ENCODE peak calls at places on chromosomes 11 and 22, in six cellular contexts. One of them, this sample, is unnamed.

GRCh38 chr11:95549276-95549675 is 240.3 kb downstream of the FAM76B start:
- DNase-seq in H1: no peak
- DNase-seq in GM12891: no peak
- DNase-seq in HepG2: no peak
- DNase-seq in K562: no peak
- DNase-seq in GM12878: no peak
- DNase-seq in this sample: no peak

GRCh38 chr11:121452609-121453150 is at the start of gene SORL1-AS1:
- DNase-seq in H1: no peak
- DNase-seq in GM12891: no peak
- DNase-seq in HepG2: no peak
- DNase-seq in K562: no peak
- DNase-seq in GM12878: no peak
- DNase-seq in this sample: no peak

GRCh38 chr11:109120341-109120740 is 301.6 kb upstream of the C11orf87 start:
- DNase-seq in H1: no peak
- DNase-seq in GM12891: no peak
- DNase-seq in HepG2: no peak
- DNase-seq in K562: no peak
- DNase-seq in GM12878: no peak
- DNase-seq in this sample: no peak

GRCh38 chr22:36546932-36547331 is 18.0 kb upstream of the EIF3D start:
- DNase-seq in H1: no peak
- DNase-seq in GM12891: no peak
- DNase-seq in HepG2: peak; percentile 9
- DNase-seq in K562: no peak
- DNase-seq in GM12878: no peak
- DNase-seq in this sample: no peak

GRCh38 chr22:28247667-28248363 is 328.8 kb upstream of the PITPNB start:
- DNase-seq in H1: no peak
- DNase-seq in GM12891: no peak
- DNase-seq in HepG2: no peak
- DNase-seq in K562: peak; percentile 52
- DNase-seq in GM12878: no peak
- DNase-seq in this sample: no peak

GRCh38 chr22:49887074-49887471 is 31.2 kb downstream of the ALG12 start:
- DNase-seq in H1: no peak
- DNase-seq in GM12891: no peak
- DNase-seq in HepG2: no peak
- DNase-seq in K562: no peak
- DNase-seq in GM12878: no peak
- DNase-seq in this sample: no peak

GRCh38 chr11:117881217-117881616 is 4.8 kb upstream of the FXYD6 start:
- DNase-seq in H1: no peak
- DNase-seq in GM12891: no peak
- DNase-seq in HepG2: no peak
- DNase-seq in K562: no peak
- DNase-seq in GM12878: no peak
- DNase-seq in this sample: no peak

GRCh38 chr22:40853961-40854360 is 2.5 kb downstream of the ST13 start:
- DNase-seq in H1: no peak
- DNase-seq in GM12891: no peak
- DNase-seq in HepG2: no peak
- DNase-seq in K562: peak; percentile 39
- DNase-seq in GM12878: no peak
- DNase-seq in this sample: no peak

GRCh38 chr11:97621282-97621681 is 1231.5 kb downstream of the JRKL start:
- DNase-seq in H1: no peak
- DNase-seq in GM12891: no peak
- DNase-seq in HepG2: no peak
- DNase-seq in K562: no peak
- DNase-seq in GM12878: no peak
- DNase-seq in this sample: no peak

GRCh38 chr11:62573592-62574362 is at the start of gene EEF1G:
- DNase-seq in H1: peak; percentile 96
- DNase-seq in GM12891: peak; percentile 97
- DNase-seq in HepG2: peak; percentile 99
- DNase-seq in K562: peak; percentile 99
- DNase-seq in GM12878: peak; percentile 99
- DNase-seq in this sample: peak; percentile 97

GRCh38 chr11:62573006-62573591 is 592 bp downstream of the EEF1G start:
- DNase-seq in H1: no peak
- DNase-seq in GM12891: no peak
- DNase-seq in HepG2: no peak
- DNase-seq in K562: peak; percentile 48
- DNase-seq in GM12878: no peak
- DNase-seq in this sample: no peak

GRCh38 chr11:62575837-62576236 is 2.1 kb upstream of the EEF1G start:
- DNase-seq in H1: no peak
- DNase-seq in GM12891: no peak
- DNase-seq in HepG2: no peak
- DNase-seq in K562: no peak
- DNase-seq in GM12878: no peak
- DNase-seq in this sample: no peak

GRCh38 chr11:62575156-62575555 is 1.5 kb upstream of the EEF1G start:
- DNase-seq in H1: no peak
- DNase-seq in GM12891: no peak
- DNase-seq in HepG2: no peak
- DNase-seq in K562: no peak
- DNase-seq in GM12878: no peak
- DNase-seq in this sample: no peak

GRCh38 chr11:62574363-62575057 is 819 bp upstream of the EEF1G start:
- DNase-seq in H1: no peak
- DNase-seq in GM12891: peak; percentile 46
- DNase-seq in HepG2: no peak
- DNase-seq in K562: peak; percentile 48
- DNase-seq in GM12878: no peak
- DNase-seq in this sample: no peak
- TF ChIP-seq POLR2A in H1: no peak
- TF ChIP-seq POLR2A in GM12891: peak; percentile 8
- TF ChIP-seq POLR2A in HepG2: no peak
- TF ChIP-seq POLR2A in K562: no peak
- TF ChIP-seq POLR2A in GM12878: peak; percentile 61
- TF ChIP-seq POLR2A in this sample: peak; percentile 37

GRCh38 chr11:10401275-10401674 is 53.8 kb upstream of the AMPD3 start:
- DNase-seq in H1: peak; percentile 47
- DNase-seq in GM12891: no peak
- DNase-seq in HepG2: no peak
- DNase-seq in K562: no peak
- DNase-seq in GM12878: no peak
- DNase-seq in this sample: no peak

GRCh38 chr11:10398525-10398924 is 56.5 kb upstream of the AMPD3 start:
- DNase-seq in H1: peak; percentile 38
- DNase-seq in GM12891: no peak
- DNase-seq in HepG2: no peak
- DNase-seq in K562: no peak
- DNase-seq in GM12878: no peak
- DNase-seq in this sample: no peak

GRCh38 chr11:10400856-10401255 is 54.2 kb upstream of the AMPD3 start:
- DNase-seq in H1: no peak
- DNase-seq in GM12891: no peak
- DNase-seq in HepG2: no peak
- DNase-seq in K562: no peak
- DNase-seq in GM12878: no peak
- DNase-seq in this sample: no peak

GRCh38 chr11:10405858-10406592 is 49.0 kb upstream of the AMPD3 start:
- DNase-seq in H1: no peak
- DNase-seq in GM12891: peak; percentile 27
- DNase-seq in HepG2: peak; percentile 80
- DNase-seq in K562: peak; percentile 90
- DNase-seq in GM12878: peak; percentile 4
- DNase-seq in this sample: peak; percentile 27

GRCh38 chr11:10401696-10402392 is 53.2 kb upstream of the AMPD3 start:
- DNase-seq in H1: no peak
- DNase-seq in GM12891: no peak
- DNase-seq in HepG2: no peak
- DNase-seq in K562: no peak
- DNase-seq in GM12878: no peak
- DNase-seq in this sample: no peak
- TF ChIP-seq TAF1 in H1: no peak
- TF ChIP-seq TAF1 in GM12891: no peak
- TF ChIP-seq TAF1 in HepG2: no peak
- TF ChIP-seq TAF1 in K562: no peak
- TF ChIP-seq TAF1 in GM12878: no peak
- TF ChIP-seq TAF1 in this sample: no peak

GRCh38 chr22:23828800-23829680 is 9.8 kb downstream of the DERL3 start:
- DNase-seq in H1: no peak
- DNase-seq in GM12891: no peak
- DNase-seq in HepG2: no peak
- DNase-seq in K562: no peak
- DNase-seq in GM12878: no peak
- DNase-seq in this sample: no peak
- TF ChIP-seq POLR2A in H1: no peak
- TF ChIP-seq POLR2A in GM12891: no peak
- TF ChIP-seq POLR2A in HepG2: no peak
- TF ChIP-seq POLR2A in K562: no peak
- TF ChIP-seq POLR2A in GM12878: peak; percentile 37
- TF ChIP-seq POLR2A in this sample: no peak

DNA sequence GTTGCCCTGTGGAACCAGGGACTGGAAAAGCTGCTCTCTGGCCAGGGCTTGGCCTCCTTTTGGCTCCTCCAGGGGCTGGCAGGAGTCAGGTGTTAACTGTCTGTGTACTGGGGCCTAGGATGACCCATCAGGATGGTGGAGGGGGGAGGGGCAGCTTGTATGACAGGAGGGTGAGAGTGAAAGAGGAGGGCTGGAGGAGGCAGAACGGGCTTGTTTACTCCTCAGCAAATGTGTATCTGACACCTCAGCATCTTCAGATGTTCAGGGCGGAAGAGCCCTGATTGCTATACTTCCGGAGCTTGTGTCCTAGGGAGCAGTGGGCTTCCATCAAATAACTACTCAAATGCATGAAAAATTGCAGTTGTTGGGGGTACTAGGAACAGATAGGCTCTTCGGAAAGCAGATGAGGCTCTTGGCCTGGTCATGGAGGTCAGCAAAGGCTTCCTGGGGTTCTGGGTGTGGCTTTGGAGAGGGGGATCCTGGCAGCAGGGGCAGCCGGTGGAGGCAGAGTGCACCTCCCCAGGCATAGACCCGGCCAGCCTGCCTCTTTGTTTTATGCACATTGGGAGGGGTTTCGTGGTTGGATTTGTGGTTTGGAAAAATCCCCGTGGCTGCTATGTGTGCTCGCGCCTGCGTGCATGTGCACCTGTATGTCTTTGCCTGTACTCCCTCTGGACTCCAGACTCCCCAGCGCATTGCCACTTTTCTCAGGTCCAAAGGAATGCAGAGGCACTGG is 31.2 kb downstream of the CD82 start:
- DNase-seq in H1: no peak
- DNase-seq in GM12891: no peak
- DNase-seq in HepG2: no peak
- DNase-seq in K562: no peak
- DNase-seq in GM12878: peak; percentile 84
- DNase-seq in this sample: peak; percentile 58
- TF ChIP-seq TAF1 in H1: no peak
- TF ChIP-seq TAF1 in GM12891: no peak
- TF ChIP-seq TAF1 in HepG2: no peak
- TF ChIP-seq TAF1 in K562: no peak
- TF ChIP-seq TAF1 in GM12878: peak; percentile 14
- TF ChIP-seq TAF1 in this sample: no peak

DNA sequence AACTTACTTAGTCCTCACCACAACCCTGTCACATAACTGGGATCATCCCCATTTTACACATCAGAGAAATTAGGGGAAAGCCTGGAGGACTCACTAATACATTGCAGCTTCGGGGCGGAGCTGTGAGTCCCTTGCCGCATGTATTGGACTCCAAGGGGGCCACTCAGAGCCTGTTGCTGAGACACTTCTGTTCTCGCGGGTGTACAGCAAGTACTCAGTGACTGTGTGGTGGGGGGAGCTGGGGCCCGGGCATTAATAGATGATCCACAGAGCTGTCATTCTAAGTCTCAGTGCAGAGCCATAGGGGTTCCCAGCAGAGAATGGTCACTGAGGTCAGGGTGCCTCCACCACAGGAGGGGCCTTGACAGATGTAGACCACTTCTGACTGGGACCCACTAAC is 13.6 kb downstream of the OAF start:
- DNase-seq in H1: no peak
- DNase-seq in GM12891: no peak
- DNase-seq in HepG2: no peak
- DNase-seq in K562: no peak
- DNase-seq in GM12878: no peak
- DNase-seq in this sample: no peak
- TF ChIP-seq POLR2A in H1: no peak
- TF ChIP-seq POLR2A in GM12891: no peak
- TF ChIP-seq POLR2A in HepG2: no peak
- TF ChIP-seq POLR2A in K562: no peak
- TF ChIP-seq POLR2A in GM12878: no peak
- TF ChIP-seq POLR2A in this sample: no peak

This sample was measured in GM12892.